ENCODE peak calls at places on chromosomes 13 and 19, in ten cellular contexts. C is HS-5; W is astrocyte of the spinal cord; I is Calu3; H is stimulated activated CD4-positive, alpha-beta T cell treated with anti-CD3 and anti-CD28 coated beads, TNF-alpha, amount 100 ng/mL, for 24 hours; X is germinal center; M is effector memory CD4-positive, alpha-beta T cell; Y is GM04504; N is GM12865; S is A172. V is an unnamed sample.

GRCh38 chr13:113928701-113929627 is 44.9 kb downstream of the C13orf46 start:
- DNase-seq in Y (peak), I (no peak), N (no peak), H (no peak), C (no peak), M (no peak), S (peak), X (no peak), W (peak), V (peak)

GRCh38 chr13:74930402-74931165 is 551.4 kb downstream of the TBC1D4 start:
- DNase-seq in I (no peak), N (no peak), C (peak), W (peak), S (peak), X (no peak), M (no peak), Y (peak), H (no peak), V (peak)

GRCh38 chr13:35345992-35346391 is 130.5 kb downstream of the MAB21L1 start:
- DNase-seq in W (no peak), H (no peak), I (no peak), M (no peak), C (no peak), Y (no peak), X (no peak), N (no peak), S (no peak), V (no peak)

GRCh38 chr13:51223284-51224270 is 1.4 kb downstream of the FAM124A start:
- DNase-seq in H (no peak), X (no peak), C (no peak), S (no peak), W (no peak), Y (no peak), M (no peak), I (no peak), N (no peak), V (no peak)

GRCh38 chr13:74771964-74772363 is 637.8 kb upstream of the KLF12 start:
- DNase-seq in Y (peak), H (no peak), S (peak), M (no peak), X (no peak), C (no peak), N (no peak), W (peak), I (no peak), V (peak)

GRCh38 chr19:3186377-3186688 is 603 bp downstream of the NCLN start:
- DNase-seq in M (no peak), X (no peak), W (no peak), N (peak), H (no peak), C (no peak), S (no peak), Y (no peak), I (no peak), V (peak)

GRCh38 chr19:19270749-19271571 is 2.1 kb downstream of the TM6SF2 start:
- DNase-seq in M (no peak), C (no peak), X (peak), Y (no peak), W (no peak), H (no peak), S (no peak), I (no peak), N (no peak), V (no peak)

GRCh38 chr13:66574606-66575005 is 655.5 kb downstream of the PCDH9 start:
- DNase-seq in W (peak), S (peak), N (no peak), X (no peak), H (no peak), C (no peak), I (no peak), Y (peak), M (no peak), V (peak)

GRCh38 chr13:27151798-27152599 is 19.6 kb downstream of the USP12 start:
- DNase-seq in X (no peak), M (no peak), H (no peak), W (no peak), N (no peak), Y (no peak), I (no peak), S (no peak), C (no peak), V (no peak)

GRCh38 chr13:38417727-38418126 is 68.1 kb downstream of the UFM1 start:
- DNase-seq in I (peak), Y (no peak), S (peak), C (no peak), X (no peak), H (no peak), N (peak), M (no peak), W (no peak), V (no peak)

GRCh38 chr13:110963554-110963970 is 48.7 kb upstream of the ANKRD10 start:
- DNase-seq in X (no peak), S (no peak), I (no peak), N (no peak), M (no peak), W (no peak), H (no peak), Y (no peak), C (no peak), V (no peak)

GRCh38 chr19:38812841-38813320 is at the start of gene LGALS4:
- DNase-seq in S (no peak), W (no peak), I (peak), M (no peak), Y (no peak), H (no peak), N (no peak), C (no peak), X (no peak), V (no peak)

GRCh38 chr19:14031719-14032480 is at the start of gene IL27RA:
- DNase-seq in S (peak), Y (no peak), C (peak), X (peak), H (peak), N (peak), I (peak), M (peak), W (peak), V (peak)

GRCh38 chr13:83919775-83920174 is 37.5 kb upstream of the SLITRK1 start:
- DNase-seq in H (no peak), I (no peak), N (no peak), W (no peak), M (no peak), C (no peak), Y (no peak), S (no peak), X (no peak), V (no peak)

V was measured in foreskin fibroblast.